ENCODE peak calls at places on chromosomes 1 and 21, in ten cellular contexts. N is DMS53; T is stimulated activated CD8-positive, alpha-beta memory T cell treated with anti-CD3 and anti-CD28 coated beads, Interleukin-7, amount 100 ng/mL, for 4 hours; Q is fibroblast of mammary gland; F is stimulated activated CD4-positive, alpha-beta T cell treated with anti-CD3 and anti-CD28 coated beads, TNF-alpha, amount 100 ng/mL, for 1 hour; M is AG08396; A is colonic mucosa; V is mesenteric fat pad; W is fibroblast of villous mesenchyme; G is ELF-1. S is an unnamed sample.

GRCh38 chr1:116495534-116495933 is 75.3 kb downstream of the CD58 start:
- DNase-seq in N (no peak), T (no peak), Q (no peak), F (no peak), M (no peak), A (no peak), V (no peak), W (no peak), G (no peak), S (no peak)

GRCh38 chr1:178283409-178283808 is 189.5 kb downstream of the RASAL2 start:
- DNase-seq in N (no peak), T (no peak), Q (peak; percentile 78), F (no peak), M (no peak), A (no peak), V (no peak), W (peak; percentile 78), G (peak; percentile 70), S (no peak)

GRCh38 chr1:234659538-234659937 is 49.6 kb upstream of the IRF2BP2 start:
- DNase-seq in N (peak; percentile 70), T (no peak), Q (peak; percentile 91), F (no peak), M (peak; percentile 58), A (peak; percentile 17), V (no peak), W (peak; percentile 57), G (peak; percentile 22), S (no peak)

GRCh38 chr1:32342704-32343103 is 6.7 kb upstream of the MARCKSL1 start:
- DNase-seq in N (no peak), T (no peak), Q (no peak), F (no peak), M (no peak), A (no peak), V (no peak), W (no peak), G (no peak), S (no peak)

GRCh38 chr1:59520759-59521442 is 224.0 kb downstream of the FGGY start:
- DNase-seq in N (no peak), T (no peak), Q (peak; percentile 87), F (no peak), M (peak; percentile 57), A (no peak), V (no peak), W (peak; percentile 89), G (no peak), S (peak; percentile 21)

GRCh38 chr21:42233067-42233981 is 14.4 kb downstream of the ABCG1 start:
- DNase-seq in N (peak; percentile 66), T (peak; percentile 67), Q (peak; percentile 16), F (peak; percentile 51), M (peak; percentile 47), A (peak; percentile 76), V (no peak), W (peak; percentile 79), G (peak; percentile 30), S (no peak)

GRCh38 chr1:213474054-213474453 is 423.0 kb downstream of the RPS6KC1 start:
- DNase-seq in N (no peak), T (no peak), Q (no peak), F (no peak), M (no peak), A (no peak), V (no peak), W (no peak), G (no peak), S (no peak)

GRCh38 chr1:56068908-56069307 is 510.5 kb downstream of the PLPP3 start:
- DNase-seq in N (no peak), T (no peak), Q (peak; percentile 84), F (no peak), M (peak; percentile 19), A (no peak), V (no peak), W (no peak), G (no peak), S (no peak)

GRCh38 chr1:206953626-206954025 is 7.4 kb upstream of the PIGR start:
- DNase-seq in N (no peak), T (no peak), Q (no peak), F (no peak), M (no peak), A (no peak), V (no peak), W (no peak), G (no peak), S (no peak)

GRCh38 chr1:223765719-223766340 is 53.5 kb downstream of the CAPN2 start:
- DNase-seq in N (peak; percentile 97), T (no peak), Q (no peak), F (no peak), M (no peak), A (no peak), V (no peak), W (no peak), G (no peak), S (no peak)

GRCh38 chr21:43779660-43780059 is 3.6 kb upstream of the CSTB start:
- DNase-seq in N (peak; percentile 85), T (no peak), Q (no peak), F (no peak), M (no peak), A (no peak), V (no peak), W (no peak), G (no peak), S (no peak)

GRCh38 chr1:88985033-88985432 is 7.4 kb downstream of the KYAT3 start:
- DNase-seq in N (peak; percentile 25), T (no peak), Q (peak; percentile 88), F (no peak), M (peak; percentile 58), A (peak; percentile 26), V (no peak), W (peak; percentile 80), G (no peak), S (no peak)

GRCh38 chr1:84959294-84959693 is 37.6 kb downstream of the MCOLN2 start:
- DNase-seq in N (no peak), T (no peak), Q (no peak), F (no peak), M (peak; percentile 20), A (no peak), V (no peak), W (peak; percentile 23), G (no peak), S (no peak)

GRCh38 chr1:170174395-170174794 is 28.6 kb downstream of the NTMT2 start:
- DNase-seq in N (no peak), T (no peak), Q (no peak), F (no peak), M (no peak), A (no peak), V (no peak), W (no peak), G (no peak), S (no peak)

GRCh38 chr1:182337736-182338571 is 53.6 kb downstream of the GLUL start:
- DNase-seq in N (peak; percentile 91), T (no peak), Q (peak; percentile 27), F (no peak), M (no peak), A (no peak), V (no peak), W (peak; percentile 35), G (no peak), S (no peak)

GRCh38 chr1:90045853-90046563 is 51.1 kb downstream of the ZNF326 start:
- DNase-seq in N (peak; percentile 72), T (no peak), Q (peak; percentile 16), F (no peak), M (peak; percentile 21), A (no peak), V (no peak), W (peak; percentile 16), G (peak; percentile 37), S (no peak)

GRCh38 chr1:151946366-151946764 is 37.1 kb upstream of the THEM4 start:
- DNase-seq in N (peak; percentile 75), T (no peak), Q (peak; percentile 61), F (no peak), M (no peak), A (no peak), V (no peak), W (no peak), G (no peak), S (no peak)

GRCh38 chr21:31425158-31425557 is 81.1 kb upstream of the TIAM1 start:
- DNase-seq in N (no peak), T (no peak), Q (no peak), F (no peak), M (no peak), A (no peak), V (no peak), W (no peak), G (peak; percentile 58), S (no peak)

GRCh38 chr1:216923601-216924000 is 200.4 kb upstream of the ESRRG start:
- DNase-seq in N (no peak), T (no peak), Q (no peak), F (no peak), M (no peak), A (no peak), V (no peak), W (no peak), G (peak; percentile 12), S (no peak)

GRCh38 chr1:21508580-21509350 is 458 bp upstream of the ALPL start:
- DNase-seq in N (peak; percentile 86), T (peak; percentile 39), Q (peak; percentile 42), F (peak; percentile 7), M (peak; percentile 89), A (peak; percentile 63), V (peak; percentile 94), W (peak; percentile 49), G (peak; percentile 92), S (no peak)

GRCh38 chr1:221692643-221693042 is 49.2 kb downstream of the DUSP10 start:
- DNase-seq in N (no peak), T (no peak), Q (no peak), F (no peak), M (no peak), A (no peak), V (no peak), W (no peak), G (no peak), S (no peak)

GRCh38 chr1:160209041-160209655 is 4.0 kb downstream of the PEA15 start:
- DNase-seq in N (no peak), T (no peak), Q (no peak), F (no peak), M (no peak), A (no peak), V (no peak), W (no peak), G (no peak), S (no peak)

GRCh38 chr21:31743712-31744111 is 11.8 kb upstream of the SCAF4 start:
- DNase-seq in N (no peak), T (no peak), Q (no peak), F (no peak), M (no peak), A (no peak), V (no peak), W (no peak), G (no peak), S (no peak)

GRCh38 chr1:180696361-180696760 is 64.5 kb downstream of the XPR1 start:
- DNase-seq in N (no peak), T (no peak), Q (no peak), F (no peak), M (no peak), A (no peak), V (no peak), W (no peak), G (no peak), S (no peak)

GRCh38 chr1:27394282-27394658 is 1.8 kb downstream of the GPR3 start:
- DNase-seq in N (no peak), T (no peak), Q (no peak), F (no peak), M (no peak), A (no peak), V (no peak), W (no peak), G (no peak), S (no peak)

GRCh38 chr1:36300526-36300925 is 5.6 kb upstream of the SH3D21 start:
- DNase-seq in N (no peak), T (no peak), Q (peak; percentile 46), F (no peak), M (no peak), A (no peak), V (no peak), W (no peak), G (no peak), S (no peak)

GRCh38 chr1:1079408-1080121 is 5.5 kb upstream of the RNF223 start:
- DNase-seq in N (peak; percentile 94), T (peak; percentile 44), Q (peak; percentile 80), F (no peak), M (peak; percentile 90), A (peak; percentile 65), V (no peak), W (peak; percentile 91), G (peak; percentile 96), S (peak; percentile 55)

GRCh38 chr21:28781602-28782274 is 210.9 kb downstream of the LTN1 start:
- DNase-seq in N (peak; percentile 53), T (no peak), Q (peak; percentile 65), F (no peak), M (peak; percentile 13), A (no peak), V (no peak), W (peak; percentile 57), G (no peak), S (no peak)